ENCODE peak calls at places on chromosomes 3 and 15, in four cellular contexts. One of them, this sample, is unnamed.

GRCh38 chr3:59877263-59877662 is 827.4 kb upstream of the CFAP20DC start:
- DNase-seq in mesendoderm: no peak
- DNase-seq in colonic mucosa: no peak
- DNase-seq in psoas muscle: no peak
- DNase-seq in this sample: no peak

GRCh38 chr3:17979911-17980310 is 237.5 kb upstream of the TBC1D5 start:
- DNase-seq in mesendoderm: no peak
- DNase-seq in colonic mucosa: no peak
- DNase-seq in psoas muscle: no peak
- DNase-seq in this sample: no peak

GRCh38 chr15:84598993-84599392 is 1.8 kb upstream of the ZSCAN2 start:
- DNase-seq in mesendoderm: peak; percentile 75
- DNase-seq in colonic mucosa: no peak
- DNase-seq in psoas muscle: no peak
- DNase-seq in this sample: no peak

GRCh38 chr3:65953301-65953812 is 85.4 kb downstream of the MAGI1 start:
- DNase-seq in mesendoderm: peak; percentile 97
- DNase-seq in colonic mucosa: peak; percentile 88
- DNase-seq in psoas muscle: no peak
- DNase-seq in this sample: no peak

GRCh38 chr3:146164071-146164470 is 3.1 kb upstream of the PLOD2 start:
- DNase-seq in mesendoderm: no peak
- DNase-seq in colonic mucosa: no peak
- DNase-seq in psoas muscle: no peak
- DNase-seq in this sample: no peak

GRCh38 chr3:30073040-30073439 is 533.4 kb upstream of the TGFBR2 start:
- DNase-seq in mesendoderm: no peak
- DNase-seq in colonic mucosa: no peak
- DNase-seq in psoas muscle: no peak
- DNase-seq in this sample: no peak

GRCh38 chr15:26877842-26878241 is 11.0 kb downstream of the GABRA5 start:
- DNase-seq in mesendoderm: no peak
- DNase-seq in colonic mucosa: no peak
- DNase-seq in psoas muscle: no peak
- DNase-seq in this sample: no peak

GRCh38 chr3:148588291-148588690 is 109.4 kb upstream of the AGTR1 start:
- DNase-seq in mesendoderm: no peak
- DNase-seq in colonic mucosa: no peak
- DNase-seq in psoas muscle: no peak
- DNase-seq in this sample: no peak

GRCh38 chr15:25501828-25502446 is 63.1 kb upstream of the UBE3A start:
- DNase-seq in mesendoderm: peak; percentile 83
- DNase-seq in colonic mucosa: no peak
- DNase-seq in psoas muscle: no peak
- DNase-seq in this sample: no peak

GRCh38 chr3:143078883-143079282 is 40.7 kb upstream of the CHST2 start:
- DNase-seq in mesendoderm: no peak
- DNase-seq in colonic mucosa: no peak
- DNase-seq in psoas muscle: no peak
- DNase-seq in this sample: no peak

GRCh38 chr15:85504739-85505676 is 124.6 kb downstream of the AKAP13 start:
- DNase-seq in mesendoderm: peak; percentile 59
- DNase-seq in colonic mucosa: peak; percentile 72
- DNase-seq in psoas muscle: no peak
- DNase-seq in this sample: no peak

GRCh38 chr3:12750658-12751071 is 8.4 kb downstream of the TMEM40 start:
- DNase-seq in mesendoderm: no peak
- DNase-seq in colonic mucosa: no peak
- DNase-seq in psoas muscle: peak; percentile 32
- DNase-seq in this sample: no peak

GRCh38 chr3:193240850-193241706 is at the start of gene PLAAT1:
- DNase-seq in mesendoderm: peak; percentile 78
- DNase-seq in colonic mucosa: peak; percentile 65
- DNase-seq in psoas muscle: peak; percentile 80
- DNase-seq in this sample: peak; percentile 89

GRCh38 chr3:12436514-12437222 is 47.6 kb upstream of the TSEN2 start:
- DNase-seq in mesendoderm: no peak
- DNase-seq in colonic mucosa: no peak
- DNase-seq in psoas muscle: no peak
- DNase-seq in this sample: peak; percentile 63

GRCh38 chr15:74215958-74216357 is 13.4 kb upstream of the STRA6 start:
- DNase-seq in mesendoderm: no peak
- DNase-seq in colonic mucosa: no peak
- DNase-seq in psoas muscle: no peak
- DNase-seq in this sample: no peak

GRCh38 chr15:73907018-73907394 is 19.3 kb upstream of the LOXL1 start:
- DNase-seq in mesendoderm: no peak
- DNase-seq in colonic mucosa: no peak
- DNase-seq in psoas muscle: no peak
- DNase-seq in this sample: no peak

GRCh38 chr3:127680790-127681189 is 8.0 kb downstream of the ABTB1 start:
- DNase-seq in mesendoderm: no peak
- DNase-seq in colonic mucosa: no peak
- DNase-seq in psoas muscle: no peak
- DNase-seq in this sample: no peak
- H3K4me1 ChIP-seq in mesendoderm: no peaks in the 10 kb centered on the region
- H3K4me1 ChIP-seq in colonic mucosa: no peaks in the 10 kb centered on the region
- H3K4me1 ChIP-seq in psoas muscle: peaks cover 9% of the 10 kb centered on the region
- H3K4me1 ChIP-seq in this sample: no peaks in the 10 kb centered on the region

GRCh38 chr3:58609990-58610389 is 32.8 kb upstream of the FAM107A start:
- DNase-seq in mesendoderm: no peak
- DNase-seq in colonic mucosa: no peak
- DNase-seq in psoas muscle: no peak
- DNase-seq in this sample: no peak

GRCh38 chr3:58613236-58614132 is 36.3 kb upstream of the FAM107A start:
- DNase-seq in mesendoderm: no peak
- DNase-seq in colonic mucosa: no peak
- DNase-seq in psoas muscle: no peak
- DNase-seq in this sample: no peak

GRCh38 chr3:58608648-58609047 is 31.5 kb upstream of the FAM107A start:
- DNase-seq in mesendoderm: no peak
- DNase-seq in colonic mucosa: no peak
- DNase-seq in psoas muscle: no peak
- DNase-seq in this sample: peak; percentile 81

GRCh38 chr3:58617338-58617761 is 40.2 kb upstream of the FAM107A start:
- DNase-seq in mesendoderm: peak; percentile 68
- DNase-seq in colonic mucosa: no peak
- DNase-seq in psoas muscle: peak; percentile 42
- DNase-seq in this sample: no peak

GRCh38 chr3:58612825-58613224 is 35.6 kb upstream of the FAM107A start:
- DNase-seq in mesendoderm: no peak
- DNase-seq in colonic mucosa: no peak
- DNase-seq in psoas muscle: no peak
- DNase-seq in this sample: no peak
- H3K4me1 ChIP-seq in mesendoderm: peaks cover 1% of the 10 kb centered on the region
- H3K4me1 ChIP-seq in colonic mucosa: no peaks in the 10 kb centered on the region
- H3K4me1 ChIP-seq in psoas muscle: no peaks in the 10 kb centered on the region
- H3K4me1 ChIP-seq in this sample: peaks cover 8% of the 10 kb centered on the region

DNA sequence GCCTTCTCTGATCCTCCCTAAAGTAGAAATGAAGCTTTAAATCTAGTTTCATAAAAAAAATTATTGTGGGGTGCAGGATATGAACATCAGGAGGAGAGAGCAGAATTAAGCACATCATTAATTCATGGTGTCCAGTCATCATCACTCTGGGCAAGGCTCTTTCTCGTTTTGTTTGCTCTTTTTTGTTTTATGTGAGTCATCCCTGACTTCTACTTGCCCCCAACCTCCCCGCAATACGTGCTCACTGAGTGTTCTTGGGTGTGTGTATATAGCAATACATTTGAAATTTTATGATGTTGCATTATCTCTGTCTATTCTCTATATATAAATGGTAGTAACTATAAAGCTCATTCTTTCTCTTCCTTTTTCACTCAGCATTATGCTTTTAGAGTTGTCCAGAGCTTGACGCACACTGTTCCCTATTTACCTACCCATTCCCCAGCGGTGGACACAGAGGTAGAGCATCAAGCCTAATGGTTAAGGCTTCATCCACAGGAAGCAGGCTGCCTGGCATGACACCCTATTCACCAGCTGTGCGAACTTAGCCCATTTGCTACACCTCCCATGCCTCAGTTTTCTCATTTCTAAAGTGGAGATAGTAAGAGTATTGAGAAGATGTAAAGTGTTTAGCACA is 72.3 kb downstream of the CD200R1L start:
- DNase-seq in mesendoderm: no peak
- DNase-seq in colonic mucosa: no peak
- DNase-seq in psoas muscle: no peak
- DNase-seq in this sample: no peak
- H3K4me1 ChIP-seq in mesendoderm: no peaks in the 10 kb centered on the region
- H3K4me1 ChIP-seq in colonic mucosa: no peaks in the 10 kb centered on the region
- H3K4me1 ChIP-seq in psoas muscle: no peaks in the 10 kb centered on the region
- H3K4me1 ChIP-seq in this sample: no peaks in the 10 kb centered on the region

GRCh38 chr15:101209285-101209821 is 42.5 kb downstream of the CHSY1 start:
- DNase-seq in mesendoderm: no peak
- DNase-seq in colonic mucosa: no peak
- DNase-seq in psoas muscle: no peak
- DNase-seq in this sample: no peak

GRCh38 chr15:101210058-101210457 is 41.8 kb downstream of the CHSY1 start:
- DNase-seq in mesendoderm: no peak
- DNase-seq in colonic mucosa: no peak
- DNase-seq in psoas muscle: no peak
- DNase-seq in this sample: no peak

GRCh38 chr15:101211897-101212296 is 40.0 kb downstream of the CHSY1 start:
- DNase-seq in mesendoderm: no peak
- DNase-seq in colonic mucosa: no peak
- DNase-seq in psoas muscle: no peak
- DNase-seq in this sample: no peak

GRCh38 chr15:101207867-101208288 is 44.0 kb downstream of the CHSY1 start:
- DNase-seq in mesendoderm: no peak
- DNase-seq in colonic mucosa: no peak
- DNase-seq in psoas muscle: peak; percentile 54
- DNase-seq in this sample: peak; percentile 60

DNA sequence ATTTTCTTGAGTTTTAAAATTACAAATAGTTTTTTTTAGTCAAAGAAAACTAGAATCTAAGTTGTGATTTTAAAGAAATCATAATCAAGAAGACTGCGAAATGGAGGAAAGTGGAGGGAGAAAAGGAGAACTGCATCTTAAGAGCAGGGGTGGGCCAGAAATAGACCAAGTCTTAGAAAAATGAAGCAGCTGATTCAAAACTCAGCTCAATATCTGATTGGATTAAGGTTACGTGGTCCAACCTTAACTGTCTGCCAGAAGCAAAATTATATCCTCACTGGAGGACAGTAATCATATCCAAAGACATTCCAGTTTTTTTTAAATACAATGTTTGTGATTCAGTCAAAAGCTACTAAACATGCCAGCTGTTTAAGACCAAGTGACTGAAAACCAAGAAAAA is 41.4 kb downstream of the CHSY1 start:
- DNase-seq in mesendoderm: no peak
- DNase-seq in colonic mucosa: no peak
- DNase-seq in psoas muscle: no peak
- DNase-seq in this sample: no peak
- H3K4me1 ChIP-seq in mesendoderm: peaks cover 2% of the 10 kb centered on the region
- H3K4me1 ChIP-seq in colonic mucosa: no peaks in the 10 kb centered on the region
- H3K4me1 ChIP-seq in psoas muscle: peaks cover 36% of the 10 kb centered on the region
- H3K4me1 ChIP-seq in this sample: peaks cover 12% of the 10 kb centered on the region

DNA sequence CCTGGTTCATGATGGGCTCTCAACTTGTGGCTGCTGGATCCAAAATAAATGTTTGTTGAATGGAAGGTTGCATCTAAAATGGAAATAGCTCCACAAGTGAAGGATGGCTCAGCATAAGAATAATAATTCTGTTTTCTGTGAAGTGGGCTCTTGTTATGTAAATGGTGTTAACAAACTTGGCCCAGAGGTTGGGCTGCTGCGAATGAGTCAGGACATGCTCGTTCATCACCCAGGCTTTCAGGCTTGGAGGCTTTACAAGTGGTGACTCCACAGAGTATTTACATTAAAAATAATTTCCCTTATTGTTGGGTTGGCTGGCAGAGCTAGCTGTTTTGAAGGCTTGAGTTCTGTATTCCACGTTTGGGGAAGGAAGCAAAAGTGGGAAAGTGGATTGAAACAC is 60.5 kb downstream of the ITGB5 start:
- DNase-seq in mesendoderm: peak; percentile 75
- DNase-seq in colonic mucosa: no peak
- DNase-seq in psoas muscle: no peak
- DNase-seq in this sample: no peak
- H3K4me1 ChIP-seq in mesendoderm: peaks cover 28% of the 10 kb centered on the region
- H3K4me1 ChIP-seq in colonic mucosa: no peaks in the 10 kb centered on the region
- H3K4me1 ChIP-seq in psoas muscle: peaks cover 8% of the 10 kb centered on the region
- H3K4me1 ChIP-seq in this sample: peaks cover 18% of the 10 kb centered on the region

DNA sequence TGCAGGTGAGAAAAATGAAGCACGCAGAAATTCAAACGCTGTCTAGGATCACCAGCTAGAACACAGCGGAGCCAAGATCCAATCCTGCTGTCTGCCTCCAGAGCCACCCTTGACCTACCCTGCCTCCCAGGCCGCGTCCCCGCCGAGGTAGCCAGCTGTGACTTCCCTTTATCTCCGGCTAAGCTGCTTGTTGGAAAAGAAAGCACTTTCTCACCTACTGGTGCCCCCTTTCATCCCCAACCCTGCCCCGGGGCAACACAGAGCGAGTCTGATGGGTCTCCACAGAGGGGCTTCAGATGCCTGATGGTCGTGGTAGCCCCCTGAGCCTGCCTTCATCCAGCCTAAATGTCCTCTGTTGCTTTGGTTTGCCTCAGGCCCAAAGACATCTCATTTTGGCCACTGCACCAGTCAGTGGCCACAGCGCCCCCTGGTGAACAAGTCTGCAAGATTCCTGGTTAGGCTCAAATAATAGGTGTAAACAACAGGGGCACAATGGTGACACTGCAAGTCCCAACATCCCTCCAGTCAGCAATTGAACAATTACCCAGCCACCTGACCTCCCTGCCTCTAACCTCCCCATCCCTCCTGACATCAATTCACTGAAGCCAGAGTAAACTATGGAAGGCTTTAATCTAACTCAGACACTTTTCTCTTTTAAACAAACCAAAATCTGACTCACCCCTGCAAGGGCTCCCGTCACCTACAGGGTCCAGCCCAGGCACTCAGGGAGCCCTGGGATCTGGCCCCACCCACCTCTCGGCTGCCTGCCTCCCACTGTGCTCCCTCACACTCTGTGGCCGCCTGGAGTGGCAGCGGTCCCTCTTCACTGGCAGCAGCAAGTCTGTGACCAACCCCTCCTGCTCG is 27.3 kb upstream of the BCL2L10 start:
- DNase-seq in mesendoderm: peak; percentile 91
- DNase-seq in colonic mucosa: peak; percentile 86
- DNase-seq in psoas muscle: peak; percentile 72
- DNase-seq in this sample: peak; percentile 88
- H3K4me1 ChIP-seq in mesendoderm: no peaks in the 10 kb centered on the region
- H3K4me1 ChIP-seq in colonic mucosa: peaks cover 14% of the 10 kb centered on the region
- H3K4me1 ChIP-seq in psoas muscle: no peaks in the 10 kb centered on the region
- H3K4me1 ChIP-seq in this sample: no peaks in the 10 kb centered on the region